ENCODE peak calls at places on chromosome 19, in ten cellular contexts. V is EL; N is GDM1; Z is neural progenitor cell; L is hypothalamus; J is substantia nigra; F is GM23248; K is caudate nucleus; Q is stimulated activated CD4-positive, alpha-beta T cell treated with anti-CD3 and anti-CD28 coated beads, Interleukin-1b, Interleukin-23, amount 100 ng/mL, for 24 hours; M is HS-5. X is an unnamed sample.

GRCh38 chr19:1227655-1228054 is 10.2 kb downstream of the CBARP start:
- DNase-seq in J (no peak), N (no peak), Z (no peak), F (no peak), L (no peak), Q (no peak), M (no peak), K (no peak), V (no peak), X (no peak)

GRCh38 chr19:15249912-15250634 is 17.8 kb upstream of the EPHX3 start:
- DNase-seq in J (no peak), L (no peak), F (peak), V (peak), M (no peak), Z (peak), K (no peak), Q (no peak), N (no peak), X (no peak)

GRCh38 chr19:29484876-29485275 is 40.9 kb upstream of the VSTM2B start:
- DNase-seq in Z (no peak), F (no peak), M (no peak), K (no peak), J (no peak), N (no peak), L (no peak), V (no peak), Q (no peak), X (no peak)

GRCh38 chr19:44643605-44644390 is at the start of gene PVR:
- DNase-seq in V (peak), L (peak), N (peak), K (peak), Q (no peak), Z (peak), M (no peak), J (peak), F (peak), X (peak)

GRCh38 chr19:1847684-1848398 is 442 bp downstream of the REXO1 start:
- DNase-seq in L (no peak), M (no peak), N (no peak), K (no peak), V (peak), Z (peak), Q (no peak), F (peak), J (no peak), X (peak)

GRCh38 chr19:18991468-18991867 is 41.8 kb downstream of the SUGP2 start:
- DNase-seq in Z (no peak), N (no peak), F (no peak), J (no peak), V (no peak), K (no peak), M (no peak), L (no peak), Q (no peak), X (no peak)

GRCh38 chr19:42309686-42310085 is 3.4 kb upstream of the TMEM145 start:
- DNase-seq in Z (no peak), V (no peak), L (no peak), Q (no peak), K (no peak), N (no peak), M (no peak), J (no peak), F (no peak), X (no peak)

GRCh38 chr19:52695996-52696395 is 38.8 kb downstream of the ZNF611 start:
- DNase-seq in Q (no peak), M (no peak), V (no peak), J (no peak), K (no peak), Z (no peak), L (no peak), F (no peak), N (no peak), X (no peak)

GRCh38 chr19:3985643-3986259 is 488 bp upstream of the EEF2 start:
- DNase-seq in F (peak), N (no peak), J (no peak), M (no peak), L (no peak), V (no peak), K (no peak), Q (no peak), Z (no peak), X (no peak)

GRCh38 chr19:44747739-44748425 is 626 bp upstream of the BCL3 start:
- DNase-seq in L (no peak), J (no peak), N (peak), F (peak), M (no peak), Z (peak), K (no peak), Q (no peak), V (peak), X (peak)

GRCh38 chr19:57830071-57830602 is at the start of gene ZNF587B:
- DNase-seq in Z (peak), Q (no peak), F (peak), M (no peak), N (no peak), J (peak), L (peak), K (peak), V (peak), X (peak)

GRCh38 chr19:40502647-40503046 is 35.8 kb downstream of the SPTBN4 start:
- DNase-seq in L (no peak), Q (no peak), M (no peak), V (no peak), F (no peak), J (no peak), K (no peak), N (no peak), Z (peak), X (no peak)

GRCh38 chr19:5269279-5269678 is 71.3 kb downstream of the PTPRS start:
- DNase-seq in Z (no peak), Q (no peak), V (no peak), K (no peak), J (no peak), N (no peak), M (no peak), L (no peak), F (no peak), X (no peak)

GRCh38 chr19:10004617-10005016 is 5.7 kb downstream of the COL5A3 start:
- DNase-seq in N (no peak), M (no peak), V (no peak), Z (no peak), K (no peak), L (no peak), J (no peak), Q (no peak), F (peak), X (no peak)

GRCh38 chr19:5607318-5608270 is 15.0 kb downstream of the SAFB2 start:
- DNase-seq in V (no peak), M (no peak), K (no peak), N (no peak), Z (no peak), J (no peak), L (no peak), F (no peak), Q (no peak), X (no peak)

GRCh38 chr19:27794444-27795042 is 1418.4 kb downstream of the UQCRFS1 start:
- DNase-seq in J (no peak), L (no peak), K (no peak), M (no peak), V (peak), Q (no peak), F (peak), N (no peak), Z (peak), X (no peak)

GRCh38 chr19:17942181-17942580 is 9.4 kb downstream of the CCDC124 start:
- DNase-seq in Q (no peak), F (no peak), N (no peak), J (no peak), V (no peak), K (no peak), Z (no peak), L (no peak), M (no peak), X (no peak)

GRCh38 chr19:46614114-46614701 is 10.7 kb downstream of the PTGIR start:
- DNase-seq in Z (peak), L (peak), N (peak), V (peak), F (peak), M (peak), K (peak), J (peak), Q (peak), X (no peak)

GRCh38 chr19:46571495-46571894 is 29.6 kb upstream of the CALM3 start:
- DNase-seq in Z (peak), F (peak), M (no peak), K (no peak), J (no peak), Q (no peak), V (no peak), L (no peak), N (peak), X (no peak)

GRCh38 chr19:18832331-18833140 is 777 bp downstream of the UPF1 start:
- DNase-seq in N (no peak), K (no peak), L (no peak), Z (peak), J (no peak), M (no peak), F (peak), V (peak), Q (no peak), X (no peak)

GRCh38 chr19:53942001-53942786 is 20.5 kb upstream of the CACNG8 start:
- DNase-seq in Z (peak), L (no peak), N (no peak), Q (no peak), F (peak), K (no peak), J (no peak), V (peak), M (no peak), X (no peak)

GRCh38 chr19:40249201-40249600 is 22.7 kb upstream of the CCNP start:
- DNase-seq in N (no peak), M (no peak), F (no peak), J (no peak), K (no peak), V (no peak), Q (no peak), L (no peak), Z (no peak), X (no peak)

GRCh38 chr19:14475251-14476073 is at the start of gene PTGER1:
- DNase-seq in N (no peak), V (peak), Z (peak), J (no peak), Q (no peak), F (peak), L (no peak), K (no peak), M (peak), X (no peak)

GRCh38 chr19:2290441-2291184 is 8.6 kb upstream of the PEAK3 start:
- DNase-seq in Z (peak), F (peak), V (no peak), K (no peak), L (no peak), N (no peak), Q (no peak), M (no peak), J (no peak), X (no peak)

GRCh38 chr19:46603195-46603637 is 2.1 kb downstream of the CALM3 start:
- DNase-seq in V (no peak), M (no peak), L (no peak), Z (no peak), F (no peak), Q (no peak), K (no peak), N (no peak), J (no peak), X (no peak)

GRCh38 chr19:45110811-45111210 is 17.8 kb downstream of the PPP1R37 start:
- DNase-seq in Z (no peak), K (no peak), F (no peak), L (no peak), Q (no peak), J (no peak), N (no peak), M (no peak), V (no peak), X (no peak)

GRCh38 chr19:8250596-8250995 is 41.4 kb downstream of the CERS4 start:
- DNase-seq in F (no peak), L (no peak), J (no peak), Q (no peak), K (no peak), Z (no peak), V (no peak), M (no peak), N (no peak), X (no peak)

GRCh38 chr19:15129856-15130580 is 22.8 kb downstream of the SYDE1 start:
- DNase-seq in Q (no peak), L (no peak), Z (no peak), N (no peak), V (no peak), F (no peak), M (no peak), J (no peak), K (peak), X (no peak)

GRCh38 chr19:18239303-18239702 is 13.1 kb upstream of the PDE4C start:
- DNase-seq in M (no peak), N (no peak), J (no peak), V (no peak), F (peak), Z (peak), L (no peak), Q (no peak), K (no peak), X (no peak)

GRCh38 chr19:42283248-42284065 is 14.4 kb downstream of the CIC start:
- DNase-seq in Q (peak), L (peak), V (peak), F (peak), M (peak), K (peak), Z (peak), J (peak), N (peak), X (peak)

GRCh38 chr19:4369888-4370260 is 26.5 kb downstream of the MPND start:
- DNase-seq in N (peak), V (no peak), M (no peak), Z (peak), F (no peak), Q (peak), K (peak), L (no peak), J (peak), X (peak)

GRCh38 chr19:6087074-6087506 is 23.2 kb downstream of the RFX2 start:
- DNase-seq in V (no peak), N (no peak), K (no peak), Q (no peak), F (no peak), M (no peak), Z (peak), J (no peak), L (no peak), X (no peak)

X was measured in C1 segment of cervical spinal cord.